ENCODE peak calls at places on chromosomes 5 and 9, in five cellular contexts. N, S, P, A and B are unnamed samples.

GRCh38 chr5:115351356-115352195 is 55.1 kb upstream of the CCDC112 start:
- DNase-seq in N (peak), S (peak), P (no peak), A (no peak), B (no peak)

GRCh38 chr9:127316586-127317383 is 52.2 kb downstream of the GARNL3 start:
- DNase-seq in N (no peak), S (no peak), P (no peak), A (no peak), B (no peak)

GRCh38 chr5:123033157-123033671 is 3.3 kb downstream of the PPIC start:
- DNase-seq in N (no peak), S (no peak), P (peak), A (no peak), B (no peak)

GRCh38 chr5:76425940-76426339 is 22.9 kb downstream of the IQGAP2 start:
- DNase-seq in N (no peak), S (no peak), P (no peak), A (no peak), B (no peak)

GRCh38 chr5:143267186-143267585 is 136.3 kb downstream of the NR3C1 start:
- DNase-seq in N (no peak), S (no peak), P (no peak), A (no peak), B (no peak)

GRCh38 chr5:4042311-4042710 is 446.7 kb downstream of the IRX1 start:
- DNase-seq in N (no peak), S (no peak), P (no peak), A (no peak), B (no peak)

GRCh38 chr9:135584371-135584770 is 22.8 kb downstream of the PAEP start:
- DNase-seq in N (no peak), S (no peak), P (no peak), A (no peak), B (no peak)

GRCh38 chr5:95915999-95916686 is 45.5 kb downstream of the ELL2 start:
- DNase-seq in N (no peak), S (no peak), P (no peak), A (no peak), B (peak)

GRCh38 chr9:83622814-83623633 is at the start of gene IDNK:
- DNase-seq in N (peak), S (peak), P (peak), A (no peak), B (peak)

GRCh38 chr5:35229076-35230042 is 928 bp downstream of the PRLR start:
- DNase-seq in N (no peak), S (no peak), P (peak), A (no peak), B (peak)

GRCh38 chr5:125326114-125326513 is 579.7 kb upstream of the ZNF608 start:
- DNase-seq in N (peak), S (peak), P (no peak), A (no peak), B (no peak)

GRCh38 chr5:104370523-104370922 is 807.9 kb upstream of the NUDT12 start:
- DNase-seq in N (no peak), S (peak), P (no peak), A (no peak), B (peak)

GRCh38 chr9:91546574-91546973 is 122.9 kb upstream of the NFIL3 start:
- DNase-seq in N (no peak), S (no peak), P (no peak), A (no peak), B (no peak)

GRCh38 chr5:43753069-43753468 is 150.1 kb downstream of the NNT start:
- DNase-seq in N (no peak), S (no peak), P (no peak), A (no peak), B (peak)

GRCh38 chr5:133354323-133355161 is 257.8 kb downstream of the FSTL4 start:
- DNase-seq in N (no peak), S (no peak), P (no peak), A (no peak), B (peak)

GRCh38 chr5:168362097-168362885 is 70.8 kb downstream of the WWC1 start:
- DNase-seq in N (no peak), S (no peak), P (peak), A (no peak), B (no peak)

GRCh38 chr5:72244862-72245371 is 75.1 kb downstream of the MRPS27 start:
- DNase-seq in N (peak), S (peak), P (peak), A (no peak), B (peak)

GRCh38 chr9:29160763-29161353 is 1587.6 kb upstream of the C9orf72 start:
- DNase-seq in N (no peak), S (no peak), P (no peak), A (no peak), B (no peak)

GRCh38 chr9:129773262-129774048 is 20.6 kb upstream of the PTGES start:
- DNase-seq in N (peak), S (no peak), P (peak), A (no peak), B (peak)

GRCh38 chr5:108259306-108259705 is 122.6 kb downstream of the FBXL17 start:
- DNase-seq in N (no peak), S (peak), P (no peak), A (no peak), B (no peak)

GRCh38 chr5:84242286-84242685 is 142.4 kb downstream of the EDIL3 start:
- DNase-seq in N (no peak), S (no peak), P (no peak), A (no peak), B (no peak)

GRCh38 chr9:104872959-104873850 is 54.8 kb downstream of the ABCA1 start:
- DNase-seq in N (peak), S (peak), P (peak), A (no peak), B (peak)

GRCh38 chr5:139671096-139671841 is 23.1 kb downstream of the CXXC5 start:
- DNase-seq in N (no peak), S (no peak), P (no peak), A (no peak), B (peak)

GRCh38 chr5:86968311-86968753 is 299.4 kb upstream of the RASA1 start:
- DNase-seq in N (peak), S (peak), P (peak), A (no peak), B (peak)

GRCh38 chr9:130184983-130185382 is 12.8 kb downstream of the NCS1 start:
- DNase-seq in N (no peak), S (no peak), P (no peak), A (no peak), B (no peak)

GRCh38 chr9:101388507-101388993 is 3.7 kb upstream of the BAAT start:
- DNase-seq in N (no peak), S (no peak), P (peak), A (no peak), B (peak)

GRCh38 chr9:11128156-11128555 is 515.4 kb upstream of the PTPRD start:
- DNase-seq in N (no peak), S (no peak), P (no peak), A (no peak), B (no peak)
- TF ChIP-seq CTCF in N (no peak), S (no peak), P (no peak), A (no peak), B (no peak)

GRCh38 chr9:42388146-42388690 is 204.8 kb downstream of the SPATA31A6 start:
- DNase-seq in N (peak), S (peak), P (no peak), A (no peak), B (peak)
- TF ChIP-seq MYC in N (no peak), S (no peak), P (no peak), A (no peak), B (no peak)

GRCh38 chr5:172123269-172123692 is 64.7 kb downstream of the STK10 start:
- DNase-seq in N (no peak), S (no peak), P (peak), A (no peak), B (no peak)
- TF ChIP-seq CTCF in N (no peak), S (no peak), P (peak), A (no peak), B (no peak)

GRCh38 chr9:120445974-120446373 is 134.0 kb downstream of the CDK5RAP2 start:
- DNase-seq in N (no peak), S (no peak), P (no peak), A (no peak), B (peak)

GRCh38 chr9:120447959-120448500 is 131.9 kb downstream of the CDK5RAP2 start:
- DNase-seq in N (no peak), S (no peak), P (no peak), A (no peak), B (no peak)

GRCh38 chr9:120443489-120443888 is 136.5 kb downstream of the CDK5RAP2 start:
- DNase-seq in N (no peak), S (no peak), P (no peak), A (no peak), B (no peak)

GRCh38 chr9:120443976-120444375 is 136.0 kb downstream of the CDK5RAP2 start:
- DNase-seq in N (no peak), S (no peak), P (no peak), A (no peak), B (no peak)

DNA sequence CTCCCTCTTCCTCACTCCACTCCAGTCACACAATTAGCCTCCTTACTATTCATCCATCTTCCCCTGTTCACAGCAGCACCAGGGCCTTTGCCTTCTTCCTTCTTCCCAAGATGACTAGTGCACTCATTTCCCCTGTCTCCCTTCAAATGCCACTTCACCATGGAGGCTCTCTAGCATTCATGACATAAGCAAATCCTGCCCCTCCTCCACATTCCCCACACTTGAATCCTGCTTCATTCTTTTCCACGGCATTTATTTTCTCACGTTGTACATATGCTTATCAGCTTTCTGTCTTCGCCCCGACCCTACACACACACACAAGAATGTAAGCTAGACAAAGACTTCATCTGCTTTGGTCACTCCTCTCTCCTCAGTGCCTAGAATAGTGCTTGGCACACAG is 133.3 kb downstream of the CDK5RAP2 start:
- DNase-seq in N (no peak), S (no peak), P (no peak), A (no peak), B (no peak)
- TF ChIP-seq MYC in N (no peak), S (no peak), P (no peak), A (no peak), B (no peak)

GRCh38 chr5:89417990-89418820 is 535.2 kb upstream of the MEF2C start:
- DNase-seq in N (no peak), S (no peak), P (no peak), A (no peak), B (peak)
- TF ChIP-seq CTCF in N (no peak), S (no peak), P (no peak), A (no peak), B (no peak)

GRCh38 chr5:165616550-165617430 is 2111.4 kb downstream of the MAT2B start:
- DNase-seq in N (no peak), S (no peak), P (no peak), A (no peak), B (peak)
- TF ChIP-seq MYC in N (no peak), S (no peak), P (no peak), A (no peak), B (no peak)